ENCODE peak calls at places on chromosomes 7 and 10, in six cellular contexts. One of them, this sample, is unnamed.

GRCh38 chr10:132540456-132540855 is 2.9 kb downstream of the INPP5A start:
- DNase-seq in IMR-90: peak; percentile 29
- DNase-seq in H9: no peak
- DNase-seq in H1: no peak
- DNase-seq in mesenchymal stem cell: peak; percentile 38
- DNase-seq in trophoblast cell: peak; percentile 24
- DNase-seq in this sample: no peak

GRCh38 chr10:11237571-11237970 is 219.9 kb downstream of the CELF2 start:
- DNase-seq in IMR-90: no peak
- DNase-seq in H9: no peak
- DNase-seq in H1: no peak
- DNase-seq in mesenchymal stem cell: no peak
- DNase-seq in trophoblast cell: no peak
- DNase-seq in this sample: no peak

GRCh38 chr10:6409982-6410694 is 169.9 kb downstream of the PRKCQ start:
- DNase-seq in IMR-90: peak; percentile 76
- DNase-seq in H9: no peak
- DNase-seq in H1: no peak
- DNase-seq in mesenchymal stem cell: peak; percentile 91
- DNase-seq in trophoblast cell: no peak
- DNase-seq in this sample: no peak

GRCh38 chr7:44375236-44375699 is 49.9 kb upstream of the CAMK2B start:
- DNase-seq in IMR-90: no peak
- DNase-seq in H9: peak; percentile 70
- DNase-seq in H1: no peak
- DNase-seq in mesenchymal stem cell: no peak
- DNase-seq in trophoblast cell: peak; percentile 33
- DNase-seq in this sample: no peak

GRCh38 chr10:85993840-85994507 is 372.6 kb downstream of the GRID1 start:
- DNase-seq in IMR-90: no peak
- DNase-seq in H9: no peak
- DNase-seq in H1: no peak
- DNase-seq in mesenchymal stem cell: no peak
- DNase-seq in trophoblast cell: no peak
- DNase-seq in this sample: no peak

GRCh38 chr7:37901890-37902524 is 14.6 kb downstream of the SFRP4 start:
- DNase-seq in IMR-90: peak; percentile 4
- DNase-seq in H9: no peak
- DNase-seq in H1: no peak
- DNase-seq in mesenchymal stem cell: peak; percentile 9
- DNase-seq in trophoblast cell: peak; percentile 57
- DNase-seq in this sample: no peak

GRCh38 chr10:48245977-48246376 is 28.5 kb downstream of the FRMPD2 start:
- DNase-seq in IMR-90: no peak
- DNase-seq in H9: peak; percentile 10
- DNase-seq in H1: no peak
- DNase-seq in mesenchymal stem cell: no peak
- DNase-seq in trophoblast cell: no peak
- DNase-seq in this sample: no peak

GRCh38 chr10:6953131-6953834 is 373.2 kb upstream of the PRKCQ start:
- DNase-seq in IMR-90: peak; percentile 5
- DNase-seq in H9: no peak
- DNase-seq in H1: no peak
- DNase-seq in mesenchymal stem cell: peak; percentile 17
- DNase-seq in trophoblast cell: no peak
- DNase-seq in this sample: no peak

GRCh38 chr7:28774529-28775057 is 183.5 kb downstream of the TRIL start:
- DNase-seq in IMR-90: no peak
- DNase-seq in H9: no peak
- DNase-seq in H1: no peak
- DNase-seq in mesenchymal stem cell: no peak
- DNase-seq in trophoblast cell: no peak
- DNase-seq in this sample: no peak

GRCh38 chr10:71878327-71879034 is 27.4 kb upstream of the PSAP start:
- DNase-seq in IMR-90: no peak
- DNase-seq in H9: peak; percentile 44
- DNase-seq in H1: no peak
- DNase-seq in mesenchymal stem cell: no peak
- DNase-seq in trophoblast cell: peak; percentile 58
- DNase-seq in this sample: no peak

GRCh38 chr7:113796557-113796956 is 122.3 kb downstream of the PPP1R3A start:
- DNase-seq in IMR-90: peak; percentile 92
- DNase-seq in H9: no peak
- DNase-seq in H1: no peak
- DNase-seq in mesenchymal stem cell: peak; percentile 75
- DNase-seq in trophoblast cell: no peak
- DNase-seq in this sample: no peak

GRCh38 chr10:123997486-123998196 is 95.8 kb downstream of the CHST15 start:
- DNase-seq in IMR-90: peak; percentile 87
- DNase-seq in H9: no peak
- DNase-seq in H1: no peak
- DNase-seq in mesenchymal stem cell: peak; percentile 95
- DNase-seq in trophoblast cell: peak; percentile 46
- DNase-seq in this sample: no peak

GRCh38 chr10:11673346-11674330 is 62.2 kb upstream of the USP6NL start:
- DNase-seq in IMR-90: no peak
- DNase-seq in H9: no peak
- DNase-seq in H1: no peak
- DNase-seq in mesenchymal stem cell: no peak
- DNase-seq in trophoblast cell: peak; percentile 29
- DNase-seq in this sample: no peak

GRCh38 chr10:47154762-47155161 is 145.2 kb upstream of the GDF10 start:
- DNase-seq in IMR-90: no peak
- DNase-seq in H9: no peak
- DNase-seq in H1: no peak
- DNase-seq in mesenchymal stem cell: no peak
- DNase-seq in trophoblast cell: no peak
- DNase-seq in this sample: no peak

GRCh38 chr7:29563590-29564454 is at the start of gene PRR15:
- DNase-seq in IMR-90: no peak
- DNase-seq in H9: peak; percentile 94
- DNase-seq in H1: peak; percentile 71
- DNase-seq in mesenchymal stem cell: peak; percentile 31
- DNase-seq in trophoblast cell: peak; percentile 94
- DNase-seq in this sample: no peak

GRCh38 chr10:12727832-12728215 is 273.7 kb downstream of the CCDC3 start:
- DNase-seq in IMR-90: no peak
- DNase-seq in H9: no peak
- DNase-seq in H1: no peak
- DNase-seq in mesenchymal stem cell: peak; percentile 78
- DNase-seq in trophoblast cell: no peak
- DNase-seq in this sample: no peak

GRCh38 chr10:61280303-61280702 is 172.9 kb downstream of the TMEM26 start:
- DNase-seq in IMR-90: peak; percentile 53
- DNase-seq in H9: no peak
- DNase-seq in H1: no peak
- DNase-seq in mesenchymal stem cell: peak; percentile 39
- DNase-seq in trophoblast cell: no peak
- DNase-seq in this sample: no peak

GRCh38 chr7:142964502-142965246 is 2.5 kb upstream of the KEL start:
- DNase-seq in IMR-90: no peak
- DNase-seq in H9: no peak
- DNase-seq in H1: no peak
- DNase-seq in mesenchymal stem cell: no peak
- DNase-seq in trophoblast cell: peak; percentile 68
- DNase-seq in this sample: no peak

GRCh38 chr7:142960955-142961512 is 1.1 kb downstream of the KEL start:
- DNase-seq in IMR-90: no peak
- DNase-seq in H9: no peak
- DNase-seq in H1: no peak
- DNase-seq in mesenchymal stem cell: no peak
- DNase-seq in trophoblast cell: no peak
- DNase-seq in this sample: no peak

GRCh38 chr7:142961973-142962913 is at the start of gene KEL:
- DNase-seq in IMR-90: no peak
- DNase-seq in H9: no peak
- DNase-seq in H1: no peak
- DNase-seq in mesenchymal stem cell: no peak
- DNase-seq in trophoblast cell: no peak
- DNase-seq in this sample: no peak

GRCh38 chr7:142961595-142961972 is 579 bp downstream of the KEL start:
- DNase-seq in IMR-90: no peak
- DNase-seq in H9: no peak
- DNase-seq in H1: no peak
- DNase-seq in mesenchymal stem cell: no peak
- DNase-seq in trophoblast cell: no peak
- DNase-seq in this sample: no peak

GRCh38 chr7:142963993-142964392 is 1.8 kb upstream of the KEL start:
- DNase-seq in IMR-90: no peak
- DNase-seq in H9: no peak
- DNase-seq in H1: no peak
- DNase-seq in mesenchymal stem cell: no peak
- DNase-seq in trophoblast cell: no peak
- DNase-seq in this sample: no peak
- H4K91ac ChIP-seq in IMR-90: no peak overlapping the region
- H4K91ac ChIP-seq in H9: no peak overlapping the region
- H4K91ac ChIP-seq in H1: no peak overlapping the region
- H4K91ac ChIP-seq in mesenchymal stem cell: no peak overlapping the region
- H4K91ac ChIP-seq in trophoblast cell: no peak overlapping the region
- H4K91ac ChIP-seq in this sample: no peak overlapping the region

GRCh38 chr10:78932084-78932386 is 136.7 kb upstream of the ZMIZ1 start:
- DNase-seq in IMR-90: no peak
- DNase-seq in H9: no peak
- DNase-seq in H1: no peak
- DNase-seq in mesenchymal stem cell: no peak
- DNase-seq in trophoblast cell: no peak
- DNase-seq in this sample: no peak
- H2AK5ac ChIP-seq in IMR-90: peak overlapping the region; percentile 12
- H2AK5ac ChIP-seq in H9: no peak overlapping the region
- H2AK5ac ChIP-seq in H1: no peak overlapping the region
- H2AK5ac ChIP-seq in mesenchymal stem cell: peak overlapping the region; percentile 23
- H2AK5ac ChIP-seq in trophoblast cell: no peak overlapping the region
- H2AK5ac ChIP-seq in this sample: peak overlapping the region; percentile 15

GRCh38 chr7:42742321-42742720 is 169.5 kb downstream of the C7orf25 start:
- DNase-seq in IMR-90: no peak
- DNase-seq in H9: no peak
- DNase-seq in H1: no peak
- DNase-seq in mesenchymal stem cell: no peak
- DNase-seq in trophoblast cell: no peak
- DNase-seq in this sample: no peak

GRCh38 chr7:42745357-42746022 is 166.4 kb downstream of the C7orf25 start:
- DNase-seq in IMR-90: peak; percentile 4
- DNase-seq in H9: peak; percentile 63
- DNase-seq in H1: no peak
- DNase-seq in mesenchymal stem cell: peak; percentile 23
- DNase-seq in trophoblast cell: peak; percentile 60
- DNase-seq in this sample: no peak

GRCh38 chr7:42747073-42747472 is 164.8 kb downstream of the C7orf25 start:
- DNase-seq in IMR-90: no peak
- DNase-seq in H9: no peak
- DNase-seq in H1: no peak
- DNase-seq in mesenchymal stem cell: peak; percentile 22
- DNase-seq in trophoblast cell: peak; percentile 31
- DNase-seq in this sample: no peak

GRCh38 chr7:42744746-42745145 is 167.1 kb downstream of the C7orf25 start:
- DNase-seq in IMR-90: no peak
- DNase-seq in H9: no peak
- DNase-seq in H1: no peak
- DNase-seq in mesenchymal stem cell: no peak
- DNase-seq in trophoblast cell: no peak
- DNase-seq in this sample: no peak

DNA sequence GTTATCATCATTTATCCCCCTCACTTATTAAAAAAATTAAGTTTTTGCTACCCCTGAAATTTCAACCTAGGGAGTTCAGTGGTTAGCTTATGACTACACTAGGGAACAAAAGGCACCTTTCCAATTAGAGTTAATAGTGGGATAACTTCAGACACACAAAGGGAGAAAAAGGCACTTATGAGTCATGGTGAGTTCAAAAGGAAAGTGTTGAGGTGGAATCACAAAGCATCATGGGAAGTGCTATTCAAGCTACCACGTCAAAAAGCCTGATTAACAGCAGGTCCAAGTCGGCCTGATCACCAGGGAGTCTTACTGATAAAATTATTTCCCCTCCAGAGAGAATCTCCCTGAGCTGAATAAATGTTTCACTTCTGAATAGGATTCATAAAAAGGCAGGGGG is 165.6 kb downstream of the C7orf25 start:
- DNase-seq in IMR-90: no peak
- DNase-seq in H9: no peak
- DNase-seq in H1: no peak
- DNase-seq in mesenchymal stem cell: no peak
- DNase-seq in trophoblast cell: no peak
- DNase-seq in this sample: no peak
- H4K91ac ChIP-seq in IMR-90: no peak overlapping the region
- H4K91ac ChIP-seq in H9: no peak overlapping the region
- H4K91ac ChIP-seq in H1: no peak overlapping the region
- H4K91ac ChIP-seq in mesenchymal stem cell: no peak overlapping the region
- H4K91ac ChIP-seq in trophoblast cell: no peak overlapping the region
- H4K91ac ChIP-seq in this sample: no peak overlapping the region

GRCh38 chr10:44353128-44353390 is 31.8 kb downstream of the CXCL12 start:
- DNase-seq in IMR-90: no peak
- DNase-seq in H9: no peak
- DNase-seq in H1: no peak
- DNase-seq in mesenchymal stem cell: no peak
- DNase-seq in trophoblast cell: no peak
- DNase-seq in this sample: no peak
- H2AK5ac ChIP-seq in IMR-90: peak overlapping the region; percentile 93
- H2AK5ac ChIP-seq in H9: no peak overlapping the region
- H2AK5ac ChIP-seq in H1: no peak overlapping the region
- H2AK5ac ChIP-seq in mesenchymal stem cell: no peak overlapping the region
- H2AK5ac ChIP-seq in trophoblast cell: no peak overlapping the region
- H2AK5ac ChIP-seq in this sample: no peak overlapping the region

GRCh38 chr7:72445075-72445474 is 32.9 kb upstream of the CALN1 start:
- DNase-seq in IMR-90: no peak
- DNase-seq in H9: no peak
- DNase-seq in H1: no peak
- DNase-seq in mesenchymal stem cell: no peak
- DNase-seq in trophoblast cell: no peak
- DNase-seq in this sample: no peak

GRCh38 chr7:72444023-72444776 is 32.1 kb upstream of the CALN1 start:
- DNase-seq in IMR-90: no peak
- DNase-seq in H9: no peak
- DNase-seq in H1: no peak
- DNase-seq in mesenchymal stem cell: no peak
- DNase-seq in trophoblast cell: no peak
- DNase-seq in this sample: no peak

GRCh38 chr7:72446566-72447462 is 34.7 kb upstream of the CALN1 start:
- DNase-seq in IMR-90: no peak
- DNase-seq in H9: no peak
- DNase-seq in H1: no peak
- DNase-seq in mesenchymal stem cell: no peak
- DNase-seq in trophoblast cell: no peak
- DNase-seq in this sample: no peak

GRCh38 chr7:72446131-72446530 is 34.0 kb upstream of the CALN1 start:
- DNase-seq in IMR-90: no peak
- DNase-seq in H9: no peak
- DNase-seq in H1: no peak
- DNase-seq in mesenchymal stem cell: no peak
- DNase-seq in trophoblast cell: no peak
- DNase-seq in this sample: no peak

DNA sequence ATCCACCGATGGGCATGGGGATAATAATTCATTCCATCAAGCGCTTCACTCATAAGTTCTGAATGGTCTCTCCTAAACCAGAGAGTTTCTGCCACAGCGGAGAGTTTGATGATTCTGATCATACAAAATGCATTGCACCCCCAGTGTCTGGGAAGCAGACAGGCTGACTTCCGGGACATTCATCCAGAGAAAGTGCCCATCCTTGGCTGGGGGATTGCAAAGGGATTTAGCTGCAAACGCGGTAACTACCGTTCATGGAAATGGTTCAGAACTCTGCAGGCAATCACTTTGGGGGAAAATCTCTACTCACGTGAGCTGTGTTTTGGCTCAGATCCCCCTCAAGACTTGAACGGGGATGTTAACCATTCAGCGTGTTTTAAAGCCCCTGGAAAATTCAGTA is 33.4 kb upstream of the CALN1 start:
- DNase-seq in IMR-90: no peak
- DNase-seq in H9: no peak
- DNase-seq in H1: no peak
- DNase-seq in mesenchymal stem cell: no peak
- DNase-seq in trophoblast cell: no peak
- DNase-seq in this sample: no peak
- H4K91ac ChIP-seq in IMR-90: no peak overlapping the region
- H4K91ac ChIP-seq in H9: no peak overlapping the region
- H4K91ac ChIP-seq in H1: no peak overlapping the region
- H4K91ac ChIP-seq in mesenchymal stem cell: no peak overlapping the region
- H4K91ac ChIP-seq in trophoblast cell: no peak overlapping the region
- H4K91ac ChIP-seq in this sample: no peak overlapping the region